ENCODE peak calls at places on chromosomes 12 and 14, in six cellular contexts. One of them, this sample, is unnamed.

GRCh38 chr12:132061641-132062430 is 82.3 kb downstream of the DDX51 start:
- DNase-seq in GM23338: no peak
- DNase-seq in naive thymus-derived CD4-positive, alpha-beta T cell: no peak
- DNase-seq in aorta: no peak
- DNase-seq in A549: no peak
- DNase-seq in heart left ventricle: no peak
- DNase-seq in this sample: no peak

GRCh38 chr12:108764540-108765288 is 33.4 kb upstream of the CORO1C start:
- DNase-seq in naive thymus-derived CD4-positive, alpha-beta T cell: no peak
- DNase-seq in heart left ventricle: no peak
- DNase-seq in A549: no peak
- DNase-seq in aorta: no peak
- DNase-seq in GM23338: no peak
- DNase-seq in this sample: no peak

GRCh38 chr14:95703805-95704204 is 10.1 kb downstream of the TCL1A start:
- DNase-seq in GM23338: no peak
- DNase-seq in aorta: no peak
- DNase-seq in heart left ventricle: no peak
- DNase-seq in A549: no peak
- DNase-seq in naive thymus-derived CD4-positive, alpha-beta T cell: no peak
- DNase-seq in this sample: no peak

GRCh38 chr12:32983968-32984367 is 87.4 kb upstream of the PKP2 start:
- DNase-seq in naive thymus-derived CD4-positive, alpha-beta T cell: no peak
- DNase-seq in GM23338: peak; percentile 82
- DNase-seq in A549: no peak
- DNase-seq in aorta: no peak
- DNase-seq in heart left ventricle: no peak
- DNase-seq in this sample: no peak

GRCh38 chr12:123948401-123949117 is 24.1 kb downstream of the CCDC92 start:
- DNase-seq in heart left ventricle: no peak
- DNase-seq in GM23338: no peak
- DNase-seq in A549: no peak
- DNase-seq in aorta: no peak
- DNase-seq in naive thymus-derived CD4-positive, alpha-beta T cell: no peak
- DNase-seq in this sample: no peak

GRCh38 chr12:74782086-74782485 is 244.5 kb downstream of the ATXN7L3B start:
- DNase-seq in GM23338: no peak
- DNase-seq in naive thymus-derived CD4-positive, alpha-beta T cell: no peak
- DNase-seq in aorta: no peak
- DNase-seq in A549: no peak
- DNase-seq in heart left ventricle: no peak
- DNase-seq in this sample: no peak

GRCh38 chr14:22854963-22855724 is 16.4 kb upstream of the LRP10 start:
- DNase-seq in A549: peak; percentile 27
- DNase-seq in heart left ventricle: no peak
- DNase-seq in GM23338: peak; percentile 30
- DNase-seq in naive thymus-derived CD4-positive, alpha-beta T cell: no peak
- DNase-seq in aorta: no peak
- DNase-seq in this sample: no peak

GRCh38 chr14:77574446-77575125 is 41.9 kb downstream of the SPTLC2 start:
- DNase-seq in naive thymus-derived CD4-positive, alpha-beta T cell: no peak
- DNase-seq in heart left ventricle: no peak
- DNase-seq in GM23338: no peak
- DNase-seq in A549: no peak
- DNase-seq in aorta: no peak
- DNase-seq in this sample: no peak

GRCh38 chr12:47419500-47419899 is 286.3 kb downstream of the RPAP3 start:
- DNase-seq in heart left ventricle: no peak
- DNase-seq in naive thymus-derived CD4-positive, alpha-beta T cell: no peak
- DNase-seq in aorta: no peak
- DNase-seq in GM23338: no peak
- DNase-seq in A549: no peak
- DNase-seq in this sample: no peak

GRCh38 chr14:22973217-22974032 is 8.9 kb downstream of the AJUBA start:
- DNase-seq in GM23338: peak; percentile 77
- DNase-seq in heart left ventricle: no peak
- DNase-seq in naive thymus-derived CD4-positive, alpha-beta T cell: peak; percentile 43
- DNase-seq in A549: peak; percentile 79
- DNase-seq in aorta: no peak
- DNase-seq in this sample: peak; percentile 53

GRCh38 chr12:114399664-114400211 is 6.2 kb downstream of the TBX5 start:
- DNase-seq in heart left ventricle: no peak
- DNase-seq in A549: peak; percentile 22
- DNase-seq in GM23338: peak; percentile 99
- DNase-seq in aorta: no peak
- DNase-seq in naive thymus-derived CD4-positive, alpha-beta T cell: no peak
- DNase-seq in this sample: no peak

GRCh38 chr14:32134448-32135070 is 57.5 kb downstream of the ARHGAP5 start:
- DNase-seq in aorta: no peak
- DNase-seq in GM23338: no peak
- DNase-seq in naive thymus-derived CD4-positive, alpha-beta T cell: no peak
- DNase-seq in heart left ventricle: no peak
- DNase-seq in A549: peak; percentile 77
- DNase-seq in this sample: no peak

GRCh38 chr12:63064080-63064479 is 86.9 kb downstream of the AVPR1A start:
- DNase-seq in aorta: no peak
- DNase-seq in heart left ventricle: no peak
- DNase-seq in naive thymus-derived CD4-positive, alpha-beta T cell: no peak
- DNase-seq in GM23338: no peak
- DNase-seq in A549: no peak
- DNase-seq in this sample: no peak

GRCh38 chr14:96017882-96018281 is 21.3 kb upstream of the C14orf132 start:
- DNase-seq in GM23338: no peak
- DNase-seq in naive thymus-derived CD4-positive, alpha-beta T cell: no peak
- DNase-seq in A549: no peak
- DNase-seq in aorta: no peak
- DNase-seq in heart left ventricle: no peak
- DNase-seq in this sample: no peak

GRCh38 chr12:11653215-11653753 is 3.8 kb downstream of the ETV6 start:
- DNase-seq in naive thymus-derived CD4-positive, alpha-beta T cell: peak; percentile 10
- DNase-seq in heart left ventricle: no peak
- DNase-seq in A549: no peak
- DNase-seq in GM23338: no peak
- DNase-seq in aorta: no peak
- DNase-seq in this sample: no peak
- H3K27ac ChIP-seq in naive thymus-derived CD4-positive, alpha-beta T cell: peak overlapping the region; percentile 46
- H3K27ac ChIP-seq in heart left ventricle: peak overlapping the region; percentile 99
- H3K27ac ChIP-seq in A549: no peak overlapping the region
- H3K27ac ChIP-seq in GM23338: no peak overlapping the region
- H3K27ac ChIP-seq in aorta: peak overlapping the region; percentile 51
- H3K27ac ChIP-seq in this sample: peak overlapping the region; percentile 6

GRCh38 chr12:57864382-57864781 is 17.9 kb upstream of the CTDSP2 start:
- DNase-seq in aorta: no peak
- DNase-seq in naive thymus-derived CD4-positive, alpha-beta T cell: no peak
- DNase-seq in A549: no peak
- DNase-seq in heart left ventricle: no peak
- DNase-seq in GM23338: peak; percentile 66
- DNase-seq in this sample: no peak

GRCh38 chr12:57863676-57864075 is 17.1 kb upstream of the CTDSP2 start:
- DNase-seq in heart left ventricle: no peak
- DNase-seq in A549: no peak
- DNase-seq in GM23338: no peak
- DNase-seq in aorta: no peak
- DNase-seq in naive thymus-derived CD4-positive, alpha-beta T cell: no peak
- DNase-seq in this sample: no peak

GRCh38 chr12:57861967-57862366 is 15.4 kb upstream of the CTDSP2 start:
- DNase-seq in A549: no peak
- DNase-seq in GM23338: no peak
- DNase-seq in naive thymus-derived CD4-positive, alpha-beta T cell: no peak
- DNase-seq in aorta: no peak
- DNase-seq in heart left ventricle: no peak
- DNase-seq in this sample: no peak

GRCh38 chr12:57866308-57867019 is 19.9 kb upstream of the CTDSP2 start:
- DNase-seq in A549: no peak
- DNase-seq in naive thymus-derived CD4-positive, alpha-beta T cell: no peak
- DNase-seq in GM23338: no peak
- DNase-seq in aorta: no peak
- DNase-seq in heart left ventricle: no peak
- DNase-seq in this sample: no peak

DNA sequence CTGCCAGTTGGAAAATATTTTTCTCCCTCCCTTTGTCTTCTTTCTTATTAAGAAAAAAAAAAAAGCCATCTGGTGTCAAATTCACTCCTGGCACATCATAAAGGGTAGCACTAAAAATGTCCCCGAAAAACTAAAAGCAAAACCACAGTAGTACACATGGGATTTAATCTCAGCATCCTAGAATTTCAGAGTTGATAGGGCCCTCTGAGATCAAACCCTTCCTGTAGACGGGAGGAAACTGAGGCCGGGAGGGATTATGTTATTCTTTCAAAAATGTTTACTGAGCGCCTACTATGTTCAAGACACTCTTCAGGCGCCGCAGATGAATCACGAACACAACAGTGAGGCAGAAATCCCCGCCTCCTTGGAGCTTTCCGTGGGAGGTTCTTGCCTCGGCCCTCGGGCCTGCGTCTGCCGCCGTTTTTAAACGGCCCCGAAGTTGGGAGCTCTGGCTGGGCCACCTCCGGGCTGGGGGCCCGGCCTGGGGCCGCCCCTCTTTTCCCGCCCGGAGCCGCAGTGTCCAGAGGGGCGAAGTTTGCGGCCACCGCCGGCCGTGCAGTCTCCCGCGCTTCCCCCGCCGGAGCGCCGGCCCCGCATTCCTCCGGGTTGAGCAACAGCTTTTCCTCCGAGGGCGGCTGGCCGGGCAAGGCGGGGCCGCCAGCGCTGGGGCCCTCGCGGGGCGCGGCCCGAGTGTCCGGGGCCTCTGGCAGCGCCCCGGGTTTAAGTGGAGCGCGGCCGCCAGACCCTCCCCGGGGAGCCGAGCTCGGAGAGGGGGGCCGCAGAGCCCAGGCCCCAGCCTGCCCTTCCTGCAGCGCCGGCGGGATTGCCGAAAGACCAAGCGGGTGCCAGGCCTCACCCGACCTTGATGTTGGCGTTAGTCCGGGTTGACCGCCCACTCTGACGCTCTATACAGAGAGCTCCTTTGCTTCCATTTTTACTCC is 18.6 kb upstream of the CTDSP2 start:
- DNase-seq in aorta: peak; percentile 91
- DNase-seq in A549: peak; percentile 83
- DNase-seq in heart left ventricle: peak; percentile 91
- DNase-seq in GM23338: peak; percentile 83
- DNase-seq in naive thymus-derived CD4-positive, alpha-beta T cell: no peak
- DNase-seq in this sample: no peak
- H3K4me3 ChIP-seq in aorta: peak overlapping the region; percentile 33
- H3K4me3 ChIP-seq in A549: peak overlapping the region; percentile 49
- H3K4me3 ChIP-seq in heart left ventricle: peak overlapping the region; percentile 55
- H3K4me3 ChIP-seq in GM23338: peak overlapping the region; percentile 68
- H3K4me3 ChIP-seq in naive thymus-derived CD4-positive, alpha-beta T cell: peak overlapping the region; percentile 50
- H3K4me3 ChIP-seq in this sample: peak overlapping the region; percentile 39

DNA sequence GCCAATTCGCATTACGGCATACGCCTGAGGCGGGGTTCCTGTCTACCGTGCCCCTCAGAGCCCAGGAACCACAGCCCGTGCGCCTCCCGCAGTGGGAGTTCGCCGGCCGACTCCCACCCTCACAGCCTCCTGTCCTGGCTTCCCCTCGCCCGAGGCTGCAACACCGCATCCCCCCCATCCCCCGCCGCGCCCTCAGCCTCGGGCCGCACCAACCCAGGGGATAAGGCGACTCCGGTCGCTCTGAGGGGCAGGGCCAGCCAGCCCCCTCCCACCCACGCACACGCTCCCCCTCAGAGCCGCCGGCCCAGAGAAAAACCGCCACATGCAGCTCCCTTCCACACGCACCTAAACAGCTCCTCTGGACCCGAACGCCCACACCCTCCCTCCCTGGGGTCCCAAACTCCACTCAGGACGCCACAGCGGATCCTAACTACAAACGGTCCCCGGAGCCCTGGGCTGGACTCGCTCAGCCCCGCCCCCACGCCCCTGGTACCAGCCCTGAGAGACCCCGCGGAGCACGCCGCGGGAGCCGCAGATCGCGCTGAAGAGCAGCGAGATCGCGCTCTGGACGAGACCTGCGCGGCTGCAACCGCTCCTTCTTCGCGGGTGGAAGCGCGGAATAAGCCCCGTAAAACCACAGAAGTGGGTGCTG is at the start of gene C14orf39:
- DNase-seq in naive thymus-derived CD4-positive, alpha-beta T cell: no peak
- DNase-seq in GM23338: peak; percentile 84
- DNase-seq in aorta: no peak
- DNase-seq in heart left ventricle: no peak
- DNase-seq in A549: no peak
- DNase-seq in this sample: no peak
- H3K27ac ChIP-seq in naive thymus-derived CD4-positive, alpha-beta T cell: no peak within 1 kb of the TSS
- H3K27ac ChIP-seq in GM23338: no peak within 1 kb of the TSS
- H3K27ac ChIP-seq in aorta: no peak within 1 kb of the TSS
- H3K27ac ChIP-seq in heart left ventricle: no peak within 1 kb of the TSS
- H3K27ac ChIP-seq in A549: no peak within 1 kb of the TSS
- H3K27ac ChIP-seq in this sample: no peak within 1 kb of the TSS

DNA sequence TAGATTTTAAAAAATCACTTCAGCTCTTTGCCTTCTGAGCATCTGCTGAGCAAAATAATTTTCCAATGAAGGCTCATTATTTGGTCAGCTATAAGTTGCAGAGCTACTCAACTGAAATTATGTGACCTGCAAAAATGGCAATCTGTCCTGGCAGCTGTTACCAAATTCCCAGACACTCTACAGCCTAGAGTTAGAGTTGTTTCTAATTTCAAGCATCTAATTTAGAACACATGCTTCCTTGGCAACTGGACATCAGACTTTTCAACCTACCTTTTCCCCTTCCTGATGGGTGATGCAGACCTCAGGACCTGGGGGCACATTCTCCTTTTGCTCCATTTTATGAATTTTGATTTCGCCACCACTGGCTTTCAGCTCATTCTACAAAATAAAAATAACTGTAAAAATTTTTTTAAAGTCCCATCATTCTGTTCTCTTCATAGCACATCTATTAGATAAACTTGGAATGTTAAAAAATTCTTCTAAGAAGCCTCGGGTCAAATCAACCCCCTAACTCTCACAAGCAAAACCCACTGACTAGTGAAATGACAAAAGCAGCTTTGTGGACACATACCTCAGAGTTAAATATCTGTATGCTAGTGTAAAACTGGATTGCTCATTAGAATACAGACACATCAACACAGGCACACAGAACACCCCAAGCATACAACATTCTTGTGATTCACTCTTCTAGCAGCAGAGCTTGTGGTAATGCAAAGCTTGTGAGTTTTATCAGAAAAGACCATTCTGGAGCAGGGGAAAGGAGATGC is 33.5 kb upstream of the CERS5 start:
- DNase-seq in aorta: no peak
- DNase-seq in heart left ventricle: no peak
- DNase-seq in A549: no peak
- DNase-seq in GM23338: no peak
- DNase-seq in naive thymus-derived CD4-positive, alpha-beta T cell: no peak
- DNase-seq in this sample: no peak
- H3K4me3 ChIP-seq in aorta: no peak overlapping the region
- H3K4me3 ChIP-seq in heart left ventricle: no peak overlapping the region
- H3K4me3 ChIP-seq in A549: no peak overlapping the region
- H3K4me3 ChIP-seq in GM23338: no peak overlapping the region
- H3K4me3 ChIP-seq in naive thymus-derived CD4-positive, alpha-beta T cell: no peak overlapping the region
- H3K4me3 ChIP-seq in this sample: no peak overlapping the region

DNA sequence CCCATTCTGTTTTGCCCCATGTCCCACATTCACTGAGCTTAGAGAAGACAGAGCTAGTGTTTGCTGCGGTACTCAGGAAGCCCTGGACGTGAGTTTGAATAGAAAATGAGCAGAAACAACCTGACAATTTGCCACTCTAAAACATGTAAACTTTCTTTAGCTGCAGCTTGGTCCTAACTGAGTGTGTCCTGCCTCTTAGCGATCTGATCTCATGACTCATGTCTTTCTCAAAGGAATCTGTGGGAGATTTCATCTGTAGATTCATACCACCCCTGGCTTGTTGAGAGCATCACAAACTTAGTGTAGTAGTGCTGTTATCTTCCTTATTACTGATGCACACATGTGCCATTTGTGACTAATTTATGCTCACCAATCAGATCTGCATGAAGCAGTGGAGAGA is 86.7 kb downstream of the ITPR2 start:
- DNase-seq in aorta: no peak
- DNase-seq in A549: no peak
- DNase-seq in GM23338: no peak
- DNase-seq in heart left ventricle: no peak
- DNase-seq in naive thymus-derived CD4-positive, alpha-beta T cell: no peak
- DNase-seq in this sample: no peak
- H3K27ac ChIP-seq in aorta: no peak overlapping the region
- H3K27ac ChIP-seq in A549: no peak overlapping the region
- H3K27ac ChIP-seq in GM23338: no peak overlapping the region
- H3K27ac ChIP-seq in heart left ventricle: no peak overlapping the region
- H3K27ac ChIP-seq in naive thymus-derived CD4-positive, alpha-beta T cell: no peak overlapping the region
- H3K27ac ChIP-seq in this sample: no peak overlapping the region

This sample was measured in CD8-positive, alpha-beta memory T cell.